ENCODE peak calls at places on chromosome 16, in eight cellular contexts. U is AG04450; M is dorsolateral prefrontal cortex; X is heart left ventricle; K is mesendoderm; V is naive thymus-derived CD4-positive, alpha-beta T cell; L is iPS DF 6.9; F is stomach. O is an unnamed sample.

GRCh38 chr16:47780213-47780612 is 319.1 kb downstream of the PHKB start:
- DNase-seq in F (no peak), U (no peak), V (no peak), K (no peak), M (no peak), X (no peak), L (no peak), O (no peak)

GRCh38 chr16:10859650-10860049 is 17.4 kb upstream of the CIITA start:
- DNase-seq in L (no peak), V (no peak), M (no peak), U (no peak), F (no peak), K (no peak), X (no peak), O (no peak)

GRCh38 chr16:79334127-79334526 is 266.4 kb downstream of the MAF start:
- DNase-seq in K (peak), L (no peak), F (no peak), U (no peak), M (no peak), X (no peak), V (no peak), O (no peak)

GRCh38 chr16:19432429-19432828 is 14.7 kb downstream of the TMC5 start:
- DNase-seq in F (no peak), X (no peak), M (no peak), V (no peak), U (no peak), K (peak), L (no peak), O (peak)

GRCh38 chr16:49726155-49726554 is 129.8 kb downstream of the ZNF423 start:
- DNase-seq in M (no peak), L (no peak), F (no peak), V (no peak), U (no peak), X (no peak), K (no peak), O (no peak)

GRCh38 chr16:56547120-56547948 is 17.5 kb upstream of the MT4 start:
- DNase-seq in L (peak), V (no peak), U (peak), M (peak), F (no peak), K (peak), X (no peak), O (no peak)

GRCh38 chr16:3135120-3135715 is 389 bp downstream of the ZNF213 start:
- DNase-seq in M (no peak), F (no peak), X (no peak), V (no peak), U (no peak), L (no peak), K (no peak), O (no peak)

GRCh38 chr16:53542283-53542682 is 39.3 kb upstream of the AKTIP start:
- DNase-seq in F (no peak), X (no peak), L (no peak), U (no peak), K (peak), V (no peak), M (no peak), O (no peak)

GRCh38 chr16:89700649-89701424 is 668 bp downstream of the SPATA2L start:
- DNase-seq in K (peak), U (no peak), M (no peak), V (peak), F (peak), X (peak), L (no peak), O (peak)

GRCh38 chr16:11501583-11502138 is 85.1 kb downstream of the LITAF start:
- DNase-seq in V (no peak), L (no peak), U (no peak), M (no peak), K (peak), X (no peak), F (no peak), O (no peak)

GRCh38 chr16:30561212-30561816 is 3.1 kb upstream of the ZNF764 start:
- DNase-seq in K (no peak), L (no peak), X (peak), U (no peak), M (no peak), F (peak), V (peak), O (no peak)

GRCh38 chr16:64971211-64971610 is 150.7 kb downstream of the CDH11 start:
- DNase-seq in X (no peak), F (no peak), M (no peak), L (no peak), U (no peak), V (no peak), K (no peak), O (no peak)

GRCh38 chr16:57504001-57504400 is 17.7 kb upstream of the DOK4 start:
- DNase-seq in M (no peak), F (no peak), U (no peak), X (no peak), K (no peak), L (no peak), V (no peak), O (no peak)

GRCh38 chr16:88596477-88596876 is 26.3 kb downstream of the ZC3H18 start:
- DNase-seq in K (no peak), L (no peak), F (no peak), X (no peak), U (no peak), V (no peak), M (no peak), O (peak)

GRCh38 chr16:83888672-83889044 is 10.3 kb upstream of the MLYCD start:
- DNase-seq in U (no peak), X (no peak), M (no peak), V (no peak), L (no peak), F (no peak), K (peak), O (no peak)

GRCh38 chr16:84096447-84097005 is 20.2 kb downstream of the MBTPS1 start:
- DNase-seq in V (no peak), F (peak), U (no peak), M (no peak), K (no peak), X (no peak), L (no peak), O (no peak)

GRCh38 chr16:10907757-10908045 is 30.7 kb downstream of the CIITA start:
- DNase-seq in L (no peak), V (no peak), X (no peak), U (no peak), F (no peak), M (no peak), K (no peak), O (no peak)

GRCh38 chr16:1430759-1431496 is at the start of gene PERCC1:
- DNase-seq in L (no peak), M (no peak), X (no peak), U (no peak), K (no peak), V (no peak), F (peak), O (peak)

GRCh38 chr16:10219742-10220141 is 37.5 kb upstream of the GRIN2A start:
- DNase-seq in U (no peak), F (no peak), M (no peak), X (no peak), K (no peak), V (no peak), L (no peak), O (no peak)

GRCh38 chr16:85390511-85391174 is 222.5 kb upstream of the GSE1 start:
- DNase-seq in V (no peak), M (peak), L (no peak), F (peak), U (peak), K (no peak), X (peak), O (peak)

GRCh38 chr16:68417711-68418301 is 30.5 kb downstream of the SMPD3 start:
- DNase-seq in V (peak), X (no peak), U (no peak), F (peak), M (no peak), L (no peak), K (no peak), O (peak)

GRCh38 chr16:50696575-50697420 is 3.4 kb downstream of the NOD2 start:
- DNase-seq in V (no peak), L (no peak), U (no peak), F (peak), M (no peak), X (peak), K (no peak), O (peak)

GRCh38 chr16:48546774-48547173 is 63.2 kb downstream of the N4BP1 start:
- DNase-seq in F (peak), L (no peak), X (no peak), V (no peak), K (no peak), M (no peak), U (no peak), O (peak)

GRCh38 chr16:65808735-65809134 is 557.8 kb upstream of the CDH5 start:
- DNase-seq in F (no peak), U (no peak), K (no peak), X (no peak), V (no peak), L (no peak), M (no peak), O (no peak)

GRCh38 chr16:63617990-63618763 is 1503.7 kb downstream of the CDH11 start:
- DNase-seq in L (no peak), F (no peak), V (no peak), K (no peak), U (no peak), M (no peak), X (peak), O (peak)

GRCh38 chr16:22220714-22221113 is 14.6 kb downstream of the EEF2K start:
- DNase-seq in L (no peak), V (no peak), U (no peak), M (peak), X (peak), K (no peak), F (peak), O (peak)

GRCh38 chr16:22668318-22668717 is 145.6 kb upstream of the HS3ST2 start:
- DNase-seq in U (no peak), K (no peak), V (no peak), M (no peak), F (no peak), L (no peak), X (no peak), O (no peak)

GRCh38 chr16:80569440-80570105 is 28.8 kb downstream of the DYNLRB2 start:
- DNase-seq in M (no peak), V (no peak), X (no peak), U (no peak), F (no peak), K (no peak), L (no peak), O (no peak)

GRCh38 chr16:27486760-27487159 is 63.0 kb downstream of the GTF3C1 start:
- DNase-seq in L (no peak), M (no peak), F (no peak), X (no peak), K (no peak), U (no peak), V (no peak), O (no peak)

GRCh38 chr16:67240506-67240905 is 6.8 kb downstream of the FHOD1 start:
- DNase-seq in X (no peak), U (no peak), K (no peak), F (no peak), L (no peak), V (no peak), M (no peak), O (no peak)
- H3K27ac ChIP-seq in X (peak), U (peak), K (no peak), F (peak), L (no peak), V (no peak), M (peak), O (peak)

GRCh38 chr16:82072313-82072712 is 37.3 kb downstream of the HSD17B2 start:
- DNase-seq in V (no peak), F (no peak), U (no peak), L (no peak), K (no peak), X (no peak), M (no peak), O (no peak)
- H3K27ac ChIP-seq in V (no peak), F (no peak), U (no peak), L (no peak), K (no peak), X (no peak), M (no peak), O (no peak)

GRCh38 chr16:51734220-51734619 is 583.1 kb upstream of the SALL1 start:
- DNase-seq in F (no peak), U (no peak), K (no peak), L (no peak), X (no peak), M (no peak), V (no peak), O (no peak)
- H3K27ac ChIP-seq in F (no peak), U (no peak), K (no peak), L (no peak), X (no peak), M (no peak), V (no peak), O (no peak)

GRCh38 chr16:4909825-4910224 is 27.1 kb downstream of the PPL start:
- DNase-seq in V (no peak), X (no peak), U (no peak), F (no peak), K (no peak), L (no peak), M (no peak), O (no peak)
- H3K27ac ChIP-seq in V (no peak), X (no peak), U (no peak), F (no peak), K (no peak), L (no peak), M (no peak), O (no peak)